ENCODE peak calls at places on chromosomes 7 and 10, in seven cellular contexts. X, C, M, P, D, B and W are unnamed samples.

GRCh38 chr10:72746606-72747357 is 54.8 kb downstream of the MCU start:
- DNase-seq in X (no peak), C (no peak), M (no peak), P (no peak), D (no peak), B (no peak), W (no peak)

GRCh38 chr10:132058111-132058745 is 7.5 kb upstream of the JAKMIP3 start:
- DNase-seq in X (no peak), C (peak; percentile 59), M (no peak), P (no peak), D (no peak), B (no peak), W (no peak)

GRCh38 chr10:122557516-122557915 is 3.0 kb upstream of the DMBT1 start:
- DNase-seq in X (no peak), C (no peak), M (peak; percentile 79), P (no peak), D (no peak), B (no peak), W (no peak)

GRCh38 chr10:28947209-28947608 is 269.9 kb downstream of the BAMBI start:
- DNase-seq in X (no peak), C (no peak), M (no peak), P (no peak), D (no peak), B (no peak), W (no peak)

GRCh38 chr7:117282239-117282812 is 40.5 kb downstream of the WNT2 start:
- DNase-seq in X (no peak), C (no peak), M (peak; percentile 32), P (no peak), D (no peak), B (no peak), W (no peak)

GRCh38 chr7:3200504-3200903 is 100.5 kb upstream of the SDK1 start:
- DNase-seq in X (peak; percentile 46), C (peak; percentile 20), M (peak; percentile 88), P (no peak), D (no peak), B (no peak), W (no peak)

GRCh38 chr7:45881759-45882464 is 6.4 kb upstream of the IGFBP1 start:
- DNase-seq in X (no peak), C (no peak), M (no peak), P (no peak), D (no peak), B (peak; percentile 36), W (no peak)

GRCh38 chr7:55498770-55499169 is 73.5 kb downstream of the VOPP1 start:
- DNase-seq in X (no peak), C (peak; percentile 28), M (no peak), P (no peak), D (no peak), B (no peak), W (no peak)

GRCh38 chr7:20722941-20723340 is 63.7 kb downstream of the SP8 start:
- DNase-seq in X (no peak), C (no peak), M (no peak), P (no peak), D (no peak), B (no peak), W (no peak)

GRCh38 chr7:113071465-113071864 is 15.2 kb downstream of the GPR85 start:
- DNase-seq in X (no peak), C (no peak), M (no peak), P (no peak), D (no peak), B (no peak), W (no peak)

GRCh38 chr7:6480323-6480660 is 32.5 kb upstream of the DAGLB start:
- DNase-seq in X (no peak), C (no peak), M (no peak), P (no peak), D (no peak), B (no peak), W (no peak)

GRCh38 chr10:126218174-126218573 is 170.1 kb downstream of the ADAM12 start:
- DNase-seq in X (no peak), C (no peak), M (no peak), P (no peak), D (no peak), B (no peak), W (no peak)

GRCh38 chr10:61939575-61940301 is 38.2 kb downstream of the ARID5B start:
- DNase-seq in X (no peak), C (no peak), M (no peak), P (no peak), D (no peak), B (no peak), W (no peak)

GRCh38 chr10:33804534-33804933 is 470.1 kb upstream of the NRP1 start:
- DNase-seq in X (no peak), C (no peak), M (no peak), P (no peak), D (no peak), B (no peak), W (no peak)

GRCh38 chr7:106074257-106074656 is 37.9 kb downstream of the SYPL1 start:
- DNase-seq in X (no peak), C (peak; percentile 78), M (peak; percentile 57), P (no peak), D (no peak), B (no peak), W (no peak)

GRCh38 chr10:49174261-49174925 is 13.8 kb downstream of the TMEM273 start:
- DNase-seq in X (no peak), C (peak; percentile 66), M (no peak), P (no peak), D (no peak), B (no peak), W (no peak)

GRCh38 chr10:112335104-112335840 is 38.6 kb upstream of the ACSL5 start:
- DNase-seq in X (no peak), C (no peak), M (no peak), P (no peak), D (no peak), B (no peak), W (no peak)

GRCh38 chr10:104260775-104261115 is 6.1 kb downstream of the GSTO1 start:
- DNase-seq in X (no peak), C (no peak), M (no peak), P (no peak), D (no peak), B (no peak), W (no peak)

GRCh38 chr10:71271626-71272025 is 47.4 kb upstream of the SLC29A3 start:
- DNase-seq in X (no peak), C (no peak), M (no peak), P (no peak), D (no peak), B (no peak), W (no peak)

GRCh38 chr7:114589436-114589835 is 174.8 kb downstream of the FOXP2 start:
- DNase-seq in X (no peak), C (no peak), M (no peak), P (no peak), D (no peak), B (no peak), W (no peak)

GRCh38 chr7:70489808-70490207 is 642.1 kb upstream of the GALNT17 start:
- DNase-seq in X (no peak), C (no peak), M (no peak), P (peak; percentile 24), D (no peak), B (no peak), W (no peak)

GRCh38 chr10:46539596-46540411 is 16.7 kb downstream of the GPRIN2 start:
- DNase-seq in X (peak; percentile 59), C (peak; percentile 33), M (no peak), P (no peak), D (peak; percentile 6), B (no peak), W (no peak)

GRCh38 chr7:148492157-148492860 is 98.3 kb upstream of the C7orf33 start:
- DNase-seq in X (no peak), C (no peak), M (no peak), P (no peak), D (no peak), B (no peak), W (no peak)

GRCh38 chr10:60044221-60044620 is 137.9 kb upstream of the CCDC6 start:
- DNase-seq in X (no peak), C (no peak), M (no peak), P (no peak), D (no peak), B (no peak), W (no peak)

GRCh38 chr10:129615381-129615780 is 148.3 kb downstream of the MGMT start:
- DNase-seq in X (no peak), C (no peak), M (no peak), P (no peak), D (no peak), B (no peak), W (no peak)
- H3K4me1 ChIP-seq in X (no peaks in the 10 kb centered on the region), C (peaks cover 14% of the 10 kb centered on the region), M (no peaks in the 10 kb centered on the region), P (peaks cover 22% of the 10 kb centered on the region), D (no peaks in the 10 kb centered on the region), B (no peaks in the 10 kb centered on the region), W (no peaks in the 10 kb centered on the region)

DNA sequence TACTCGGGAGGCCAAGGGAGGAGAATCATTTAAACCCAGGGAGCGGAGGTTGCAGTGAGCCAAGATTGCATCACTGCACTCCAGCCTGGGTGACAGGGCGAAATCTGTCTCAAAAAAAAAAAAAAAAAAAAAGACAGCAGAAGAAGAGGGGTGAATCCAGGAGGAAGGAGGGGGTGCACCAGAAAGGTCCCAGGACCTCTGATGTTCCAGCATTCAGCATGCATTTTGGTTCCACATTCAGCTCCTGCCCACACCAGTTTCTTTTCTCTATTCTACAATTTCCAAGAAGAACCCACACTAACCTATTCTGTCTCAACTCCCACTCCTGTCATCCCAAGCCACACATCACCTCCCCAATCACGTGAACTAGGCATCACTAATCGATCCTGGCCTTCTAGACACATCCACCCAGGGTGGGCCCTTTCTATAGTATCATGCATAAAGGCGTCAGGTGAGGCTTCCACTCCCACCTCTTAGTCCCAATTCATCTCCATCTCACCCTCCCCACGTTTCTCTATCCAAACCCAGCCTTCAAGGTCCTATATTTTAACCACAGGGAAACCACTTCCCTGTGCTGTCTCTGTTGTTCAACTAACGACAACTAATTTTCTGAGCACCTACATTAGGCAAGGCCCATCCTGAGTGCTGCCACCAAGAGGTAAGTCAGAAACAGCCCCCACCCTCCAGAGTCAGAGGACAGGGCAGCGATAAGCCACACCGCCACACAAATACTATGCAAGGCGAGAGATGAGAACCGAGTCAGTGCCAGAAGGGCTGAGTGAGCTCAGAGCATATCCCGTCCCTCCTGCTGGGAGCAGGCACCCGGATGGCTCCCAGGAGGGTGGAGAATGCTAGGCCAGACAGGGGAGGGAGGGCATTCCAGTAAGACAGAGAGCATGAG is 2.2 kb downstream of the ANXA11 start:
- DNase-seq in X (peak; percentile 90), C (peak; percentile 88), M (peak; percentile 90), P (peak; percentile 86), D (peak; percentile 91), B (no peak), W (no peak)
- H3K4me1 ChIP-seq in X (peaks cover 18% of the 10 kb centered on the region), C (peaks cover 84% of the 10 kb centered on the region), M (peaks cover 3% of the 10 kb centered on the region), P (peaks cover 89% of the 10 kb centered on the region), D (peaks cover 69% of the 10 kb centered on the region), B (peaks cover 14% of the 10 kb centered on the region), W (peaks cover 68% of the 10 kb centered on the region)

GRCh38 chr10:4257939-4258465 is 473.0 kb upstream of the KLF6 start:
- DNase-seq in X (no peak), C (peak; percentile 53), M (no peak), P (no peak), D (no peak), B (no peak), W (no peak)
- H3K4me1 ChIP-seq in X (peaks cover 7% of the 10 kb centered on the region), C (peaks cover 5% of the 10 kb centered on the region), M (no peaks in the 10 kb centered on the region), P (peaks cover 19% of the 10 kb centered on the region), D (peaks cover 19% of the 10 kb centered on the region), B (peaks cover 7% of the 10 kb centered on the region), W (peaks cover 10% of the 10 kb centered on the region)

DNA sequence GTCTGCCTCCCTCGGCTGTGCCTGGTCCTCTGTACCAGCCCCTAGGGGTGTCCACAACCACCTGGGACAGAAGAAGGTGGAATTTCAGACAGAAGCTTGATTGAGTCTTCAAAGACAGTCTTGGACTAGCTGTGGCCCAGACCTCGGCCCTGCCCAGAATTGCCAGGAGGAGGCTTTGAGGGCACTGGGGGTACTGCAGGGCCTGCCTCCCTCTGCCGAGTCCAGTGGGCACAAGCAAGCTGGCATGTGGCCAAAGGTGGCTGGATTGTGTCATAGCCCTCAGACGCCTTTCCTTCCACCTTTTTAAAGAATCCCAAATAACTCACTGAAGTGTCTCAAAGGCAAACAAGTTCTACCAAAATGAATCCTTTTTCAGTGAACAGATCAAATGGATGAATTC is 29.0 kb upstream of the SLC26A4 start:
- DNase-seq in X (no peak), C (no peak), M (no peak), P (no peak), D (no peak), B (no peak), W (no peak)
- H3K4me1 ChIP-seq in X (no peaks in the 10 kb centered on the region), C (peaks cover 3% of the 10 kb centered on the region), M (no peaks in the 10 kb centered on the region), P (no peaks in the 10 kb centered on the region), D (no peaks in the 10 kb centered on the region), B (no peaks in the 10 kb centered on the region), W (no peaks in the 10 kb centered on the region)